ENCODE peak calls at places on chromosomes 2 and 18, in seven cellular contexts. D is C1 segment of cervical spinal cord, G is upper lobe of right lung, Z is SK-MEL-5, M is mesenteric fat pad, P is naive B cell, N is mesothelial cell of epicardium. R is an unnamed sample.

GRCh38 chr18:50203801-50204604 is 9.1 kb upstream of the MYO5B start:
- DNase-seq in P (no peak), M (no peak), G (no peak), D (peak), N (peak), Z (peak), R (no peak)

GRCh38 chr2:41170589-41170988 is 718.7 kb upstream of the SLC8A1 start:
- DNase-seq in G (no peak), D (no peak), Z (no peak), M (no peak), P (no peak), N (no peak), R (no peak)

GRCh38 chr2:202121532-202122166 is 48.6 kb downstream of the KIAA2012 start:
- DNase-seq in D (no peak), G (no peak), P (no peak), Z (no peak), M (no peak), N (no peak), R (no peak)

GRCh38 chr2:45765847-45766254 is 114.4 kb downstream of the PRKCE start:
- DNase-seq in D (no peak), G (no peak), N (no peak), M (no peak), P (no peak), Z (no peak), R (peak)

GRCh38 chr2:162244559-162245031 is 1.4 kb upstream of the FAP start:
- DNase-seq in G (peak), P (no peak), D (no peak), N (no peak), M (no peak), Z (peak), R (no peak)

GRCh38 chr2:230990899-230991150 is 5.1 kb upstream of the SPATA3 start:
- DNase-seq in D (no peak), P (no peak), M (no peak), G (no peak), Z (no peak), N (no peak), R (no peak)

GRCh38 chr2:24930768-24931167 is 10.7 kb upstream of the ADCY3 start:
- DNase-seq in D (no peak), G (no peak), N (no peak), M (no peak), P (no peak), Z (no peak), R (no peak)

GRCh38 chr2:39568561-39569006 is 97.1 kb upstream of the TMEM178A start:
- DNase-seq in N (no peak), D (no peak), Z (peak), G (no peak), M (no peak), P (no peak), R (no peak)

GRCh38 chr18:42137671-42138375 is 182.8 kb downstream of the PIK3C3 start:
- DNase-seq in Z (no peak), D (peak), M (no peak), G (no peak), P (no peak), N (no peak), R (no peak)

GRCh38 chr2:102005989-102006885 is 14.5 kb downstream of the IL1R2 start:
- DNase-seq in Z (peak), G (no peak), M (no peak), P (no peak), N (no peak), D (no peak), R (no peak)

GRCh38 chr2:27889774-27890145 is 427 bp downstream of the RBKS start:
- DNase-seq in P (peak), Z (no peak), G (no peak), M (no peak), D (no peak), N (no peak), R (no peak)

GRCh38 chr2:128782411-128783192 is 463.9 kb upstream of the HS6ST1 start:
- DNase-seq in M (peak), D (no peak), Z (no peak), G (peak), P (no peak), N (no peak), R (peak)

GRCh38 chr18:62384610-62385097 is 59.5 kb downstream of the TNFRSF11A start:
- DNase-seq in M (no peak), D (no peak), G (no peak), Z (no peak), P (no peak), N (no peak), R (no peak)

GRCh38 chr2:190891370-190891769 is 10.7 kb downstream of the GLS start:
- DNase-seq in N (no peak), D (no peak), G (no peak), P (peak), M (no peak), Z (no peak), R (no peak)

GRCh38 chr2:229416116-229416694 is 145.1 kb upstream of the PID1 start:
- DNase-seq in Z (no peak), G (peak), P (peak), N (no peak), M (no peak), D (no peak), R (peak)

GRCh38 chr18:70243131-70243530 is 37.6 kb upstream of the RTTN start:
- DNase-seq in D (no peak), G (no peak), M (no peak), Z (no peak), P (no peak), N (no peak), R (no peak)